ENCODE peak calls at places on chromosomes 16 and 17, in four cellular contexts. One of them, this sample, is unnamed.

GRCh38 chr17:68288804-68289203 is 2.1 kb downstream of the SLC16A6 start:
- DNase-seq in GM12878: no peak
- DNase-seq in K562: peak
- DNase-seq in H1: no peak
- DNase-seq in this sample: no peak

GRCh38 chr17:47727704-47728036 is 5.4 kb upstream of the TBX21 start:
- DNase-seq in K562: no peak
- DNase-seq in GM12878: no peak
- DNase-seq in H1: no peak
- DNase-seq in this sample: no peak

GRCh38 chr17:33049781-33050414 is 58.3 kb downstream of the SPACA3 start:
- DNase-seq in K562: peak
- DNase-seq in GM12878: no peak
- DNase-seq in H1: peak
- DNase-seq in this sample: peak

GRCh38 chr16:88497561-88498420 is 44.7 kb downstream of the ZFPM1 start:
- DNase-seq in K562: peak
- DNase-seq in GM12878: no peak
- DNase-seq in H1: no peak
- DNase-seq in this sample: no peak

GRCh38 chr16:58636474-58636873 is 6.8 kb upstream of the CNOT1 start:
- DNase-seq in H1: no peak
- DNase-seq in GM12878: no peak
- DNase-seq in K562: no peak
- DNase-seq in this sample: no peak

GRCh38 chr16:88400186-88400585 is 17.4 kb downstream of the ZNF469 start:
- DNase-seq in H1: no peak
- DNase-seq in K562: no peak
- DNase-seq in GM12878: no peak
- DNase-seq in this sample: no peak

GRCh38 chr16:88570691-88571092 is 489 bp downstream of the ZC3H18 start:
- DNase-seq in GM12878: no peak
- DNase-seq in H1: no peak
- DNase-seq in K562: peak
- DNase-seq in this sample: no peak

GRCh38 chr16:68665501-68665900 is 20.4 kb downstream of the CDH3 start:
- DNase-seq in GM12878: no peak
- DNase-seq in K562: no peak
- DNase-seq in H1: no peak
- DNase-seq in this sample: peak

GRCh38 chr17:32320847-32321246 is 21.1 kb downstream of the C17orf75 start:
- DNase-seq in GM12878: no peak
- DNase-seq in K562: no peak
- DNase-seq in H1: no peak
- DNase-seq in this sample: no peak

GRCh38 chr16:72877374-72878028 is 170.4 kb downstream of the ZFHX3 start:
- DNase-seq in K562: no peak
- DNase-seq in GM12878: no peak
- DNase-seq in H1: no peak
- DNase-seq in this sample: peak

GRCh38 chr16:49492090-49492801 is 118.6 kb downstream of the C16orf78 start:
- DNase-seq in GM12878: no peak
- DNase-seq in H1: peak
- DNase-seq in K562: peak
- DNase-seq in this sample: no peak
- TF ChIP-seq MAX in GM12878: no peak
- TF ChIP-seq MAX in H1: peak
- TF ChIP-seq MAX in K562: no peak
- TF ChIP-seq MAX in this sample: no peak

GRCh38 chr17:50425682-50426471 is at the start of gene ACSF2:
- DNase-seq in H1: peak
- DNase-seq in K562: peak
- DNase-seq in GM12878: no peak
- DNase-seq in this sample: no peak

GRCh38 chr17:50428831-50429424 is 2.9 kb downstream of the ACSF2 start:
- DNase-seq in GM12878: no peak
- DNase-seq in K562: no peak
- DNase-seq in H1: no peak
- DNase-seq in this sample: no peak

GRCh38 chr17:50425001-50425681 is 877 bp upstream of the ACSF2 start:
- DNase-seq in H1: no peak
- DNase-seq in GM12878: no peak
- DNase-seq in K562: no peak
- DNase-seq in this sample: no peak

GRCh38 chr17:50426472-50426782 is 409 bp downstream of the ACSF2 start:
- DNase-seq in K562: no peak
- DNase-seq in H1: no peak
- DNase-seq in GM12878: no peak
- DNase-seq in this sample: no peak

DNA sequence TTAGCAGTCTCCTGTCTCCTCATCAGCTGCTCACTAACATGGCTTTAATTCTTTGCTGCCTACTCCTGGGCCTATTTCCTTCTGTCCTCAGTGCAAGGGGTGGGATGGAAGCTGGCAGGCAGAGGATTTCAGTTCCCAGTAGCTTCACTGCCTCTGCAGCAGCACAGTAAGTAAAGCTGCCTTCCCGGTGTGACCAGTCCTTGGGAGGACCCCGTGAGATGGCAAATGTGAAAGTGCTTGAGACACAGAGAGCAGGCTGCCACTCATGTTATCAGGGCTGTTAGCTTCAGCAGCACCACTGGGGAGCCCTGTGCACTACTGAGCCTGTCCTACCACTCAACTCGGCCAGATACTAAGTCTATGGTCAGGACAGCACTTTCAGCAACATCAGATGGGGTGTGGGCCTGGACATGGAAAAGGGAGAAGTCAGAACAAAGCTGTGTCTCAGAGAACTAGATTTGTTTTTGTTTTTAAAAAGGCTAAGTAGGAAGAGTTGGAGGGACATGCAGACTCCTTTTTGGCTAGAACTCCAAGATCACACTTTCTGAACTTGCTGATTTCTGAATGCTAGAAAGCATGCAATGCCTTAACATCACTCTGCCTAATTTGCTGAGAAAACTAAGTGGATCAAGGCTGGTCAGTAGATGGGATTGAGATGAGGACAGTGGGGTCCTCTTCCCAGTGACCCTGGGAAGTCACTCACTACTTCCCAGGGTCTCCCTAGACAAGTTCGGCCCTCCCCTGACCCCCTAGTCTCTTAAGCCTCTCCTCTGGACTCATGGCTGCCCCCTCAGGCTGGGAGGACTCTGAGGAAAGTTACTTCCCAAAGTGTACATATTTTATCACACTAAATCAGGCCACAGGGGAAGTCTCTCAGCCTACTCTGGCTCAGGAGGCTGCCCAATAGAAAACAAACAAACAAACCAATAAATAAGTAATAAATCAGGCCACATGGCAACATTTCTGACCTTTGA is 1.1 kb downstream of the ACSF2 start:
- DNase-seq in H1: no peak
- DNase-seq in GM12878: no peak
- DNase-seq in K562: peak
- DNase-seq in this sample: peak
- TF ChIP-seq EGR1 in H1: no peak
- TF ChIP-seq EGR1 in GM12878: peak
- TF ChIP-seq EGR1 in K562: no peak
- TF ChIP-seq EGR1 in this sample: no peak

GRCh38 chr16:53821487-53821886 is 117.5 kb downstream of the FTO start:
- DNase-seq in H1: no peak
- DNase-seq in K562: no peak
- DNase-seq in GM12878: no peak
- DNase-seq in this sample: no peak
- TF ChIP-seq MAX in H1: no peak
- TF ChIP-seq MAX in K562: no peak
- TF ChIP-seq MAX in GM12878: no peak
- TF ChIP-seq MAX in this sample: no peak

DNA sequence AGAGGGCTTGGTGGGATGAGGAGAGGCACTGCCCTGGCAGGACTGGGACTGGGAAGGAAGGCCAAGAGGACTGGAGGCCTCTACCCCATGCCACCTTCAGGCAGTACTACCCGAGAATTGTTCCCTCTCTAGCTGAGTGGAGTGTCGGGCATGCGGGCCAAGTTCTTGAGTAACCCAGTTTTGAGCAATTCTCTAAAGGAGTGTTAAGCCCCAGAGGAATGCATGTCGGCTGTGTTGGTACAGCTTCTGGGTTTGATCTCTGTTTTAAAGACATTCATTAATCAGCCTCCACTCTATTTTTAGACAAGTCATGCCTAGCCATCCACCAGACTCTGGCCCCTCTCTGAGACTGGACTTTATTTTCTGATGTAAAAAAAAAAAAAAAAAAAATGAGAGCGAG is 88.8 kb downstream of the AXIN2 start:
- DNase-seq in GM12878: no peak
- DNase-seq in H1: no peak
- DNase-seq in K562: no peak
- DNase-seq in this sample: no peak
- TF ChIP-seq EGR1 in GM12878: no peak
- TF ChIP-seq EGR1 in H1: no peak
- TF ChIP-seq EGR1 in K562: no peak
- TF ChIP-seq EGR1 in this sample: no peak